ENCODE peak calls at places on chromosome 5, in six cellular contexts. F, B, H, N, X and M are unnamed samples.

GRCh38 chr5:94793816-94794198 is 175.3 kb downstream of the SLF1 start:
- DNase-seq in F (no peak), B (no peak), H (peak; percentile 87), N (no peak), X (peak; percentile 24), M (peak; percentile 57)

GRCh38 chr5:16737173-16737572 is 120.4 kb upstream of the RETREG1 start:
- DNase-seq in F (no peak), B (no peak), H (no peak), N (no peak), X (no peak), M (no peak)

GRCh38 chr5:134445841-134446818 is 34.4 kb upstream of the CDKN2AIPNL start:
- DNase-seq in F (no peak), B (no peak), H (no peak), N (no peak), X (no peak), M (no peak)

GRCh38 chr5:33608476-33609026 is 167.8 kb downstream of the TARS1 start:
- DNase-seq in F (no peak), B (no peak), H (no peak), N (no peak), X (peak; percentile 10), M (peak; percentile 34)

GRCh38 chr5:176639981-176640380 is 7.3 kb upstream of the TSPAN17 start:
- DNase-seq in F (peak; percentile 73), B (no peak), H (peak; percentile 66), N (no peak), X (no peak), M (no peak)

GRCh38 chr5:137633896-137634295 is 102.0 kb downstream of the KLHL3 start:
- DNase-seq in F (no peak), B (no peak), H (no peak), N (no peak), X (no peak), M (no peak)

GRCh38 chr5:112270299-112271293 is 148.5 kb downstream of the EPB41L4A start:
- DNase-seq in F (peak; percentile 22), B (no peak), H (no peak), N (no peak), X (peak; percentile 0), M (peak; percentile 1)

GRCh38 chr5:132962429-132962928 is 955 bp downstream of the AFF4 start:
- DNase-seq in F (peak; percentile 45), B (no peak), H (peak; percentile 84), N (peak; percentile 20), X (peak; percentile 78), M (peak; percentile 77)

GRCh38 chr5:6291961-6292360 is 86.4 kb downstream of the MED10 start:
- DNase-seq in F (no peak), B (no peak), H (no peak), N (no peak), X (no peak), M (no peak)

GRCh38 chr5:176409765-176410164 is 6.6 kb downstream of the CLTB start:
- DNase-seq in F (no peak), B (no peak), H (no peak), N (no peak), X (no peak), M (no peak)

GRCh38 chr5:54091416-54092130 is 218.8 kb downstream of the ARL15 start:
- DNase-seq in F (no peak), B (no peak), H (no peak), N (no peak), X (no peak), M (no peak)

GRCh38 chr5:85533324-85533723 is 1084.4 kb upstream of the COX7C start:
- DNase-seq in F (no peak), B (no peak), H (no peak), N (no peak), X (no peak), M (no peak)

GRCh38 chr5:163571755-163572154 is 66.3 kb downstream of the MAT2B start:
- DNase-seq in F (no peak), B (peak; percentile 79), H (peak; percentile 77), N (no peak), X (peak; percentile 98), M (peak; percentile 73)